ENCODE peak calls at places on chromosomes 5 and 9, in six cellular contexts. A, E, F, U, B and R are unnamed samples.

GRCh38 chr5:142017832-142018427 is 5.1 kb upstream of the GNPDA1 start:
- DNase-seq in U (no peak), A (no peak), E (no peak), B (no peak), F (no peak), R (no peak)

GRCh38 chr5:171601266-171601881 is 181.9 kb downstream of the FGF18 start:
- DNase-seq in A (no peak), B (no peak), U (no peak), E (no peak), F (no peak), R (no peak)

GRCh38 chr9:82263621-82264020 is 275.0 kb downstream of the SPATA31D1 start:
- DNase-seq in B (no peak), E (no peak), F (no peak), U (no peak), A (no peak), R (no peak)

GRCh38 chr9:137492464-137493162 is 33.5 kb upstream of the NSMF start:
- DNase-seq in F (peak; percentile 52), A (no peak), E (peak; percentile 94), U (no peak), B (no peak), R (no peak)

GRCh38 chr5:154351566-154351965 is 94.2 kb upstream of the SAP30L start:
- DNase-seq in U (no peak), B (no peak), F (no peak), E (no peak), A (no peak), R (no peak)

GRCh38 chr5:147310059-147310704 is 75.4 kb downstream of the STK32A start:
- DNase-seq in E (peak; percentile 88), B (peak; percentile 44), U (peak; percentile 0), A (no peak), F (peak; percentile 86), R (no peak)

GRCh38 chr5:12358371-12359090 is 454.3 kb upstream of the CTNND2 start:
- DNase-seq in B (no peak), E (no peak), F (no peak), U (no peak), A (no peak), R (no peak)

GRCh38 chr9:7374966-7375650 is 424.5 kb downstream of the DMAC1 start:
- DNase-seq in A (no peak), F (no peak), U (no peak), E (no peak), B (peak; percentile 73), R (no peak)

GRCh38 chr9:134690301-134690751 is 48.7 kb downstream of the COL5A1 start:
- DNase-seq in U (no peak), A (no peak), B (no peak), F (no peak), E (no peak), R (no peak)

GRCh38 chr5:115069087-115069968 is 100.4 kb downstream of the TRIM36 start:
- DNase-seq in F (no peak), A (peak; percentile 8), U (peak; percentile 40), B (peak; percentile 11), E (peak; percentile 88), R (no peak)

GRCh38 chr5:123441408-123441807 is 18.2 kb upstream of the CEP120 start:
- DNase-seq in E (no peak), F (no peak), U (no peak), B (no peak), A (no peak), R (peak; percentile 45)

GRCh38 chr5:109676920-109677319 is 12.8 kb upstream of the MAN2A1 start:
- DNase-seq in E (no peak), A (no peak), B (no peak), F (no peak), U (no peak), R (no peak)

GRCh38 chr9:127088724-127089615 is 33.5 kb downstream of the ANGPTL2 start:
- DNase-seq in B (no peak), E (no peak), U (no peak), A (no peak), F (no peak), R (no peak)

GRCh38 chr9:124266139-124266825 is 8.5 kb downstream of the NEK6 start:
- DNase-seq in E (no peak), F (no peak), A (no peak), B (no peak), U (no peak), R (no peak)

GRCh38 chr5:1724822-1725602 is 74.6 kb downstream of the MRPL36 start:
- DNase-seq in E (no peak), U (no peak), A (peak; percentile 54), B (no peak), F (peak; percentile 63), R (peak; percentile 23)

GRCh38 chr9:14277202-14277601 is 36.7 kb downstream of the NFIB start:
- DNase-seq in E (peak; percentile 42), B (peak; percentile 9), U (no peak), A (no peak), F (no peak), R (no peak)

GRCh38 chr5:156755421-156756087 is 94.5 kb upstream of the PPP1R2B start:
- DNase-seq in U (no peak), A (no peak), F (no peak), E (no peak), B (no peak), R (no peak)

GRCh38 chr5:74736759-74737158 is 30.2 kb downstream of the GFM2 start:
- DNase-seq in A (no peak), E (no peak), B (no peak), F (no peak), U (no peak), R (no peak)

GRCh38 chr5:14706615-14707021 is 42.1 kb downstream of the OTULIN start:
- DNase-seq in E (no peak), U (no peak), B (no peak), A (peak; percentile 83), F (no peak), R (peak; percentile 41)

GRCh38 chr9:92538541-92538940 is 2.8 kb upstream of the ECM2 start:
- DNase-seq in U (no peak), B (no peak), F (no peak), E (no peak), A (peak; percentile 68), R (no peak)

GRCh38 chr9:129350143-129350935 is 172.3 kb upstream of the IER5L start:
- DNase-seq in A (no peak), F (no peak), U (no peak), E (no peak), B (no peak), R (no peak)

GRCh38 chr9:107480386-107480789 is 9.2 kb downstream of the KLF4 start:
- DNase-seq in A (peak; percentile 46), U (no peak), E (no peak), F (peak; percentile 66), B (no peak), R (no peak)

GRCh38 chr9:81720450-81721086 is 31.2 kb upstream of the TLE1 start:
- DNase-seq in E (no peak), F (no peak), U (no peak), B (no peak), A (no peak), R (no peak)